ENCODE peak calls at places on chromosomes 12 and 14, in five cellular contexts. Q is activated T-cell treated with anti-CD3 and anti-CD28 coated beads, Interleukin-2, amount 50 U/mL, for 24 hours; X is central memory CD4-positive, alpha-beta T cell; U is HCEC 1CT; S is HT1080. O is an unnamed sample.

GRCh38 chr14:74510955-74511354 is 17.4 kb downstream of the ISCA2 start:
- DNase-seq in Q (no peak), X (no peak), U (peak), S (peak), O (peak)

GRCh38 chr12:26197832-26198231 is 2.5 kb downstream of the SSPN start:
- DNase-seq in Q (no peak), X (no peak), U (no peak), S (no peak), O (no peak)

GRCh38 chr12:122903704-122904034 is 7.7 kb upstream of the VPS37B start:
- DNase-seq in Q (no peak), X (no peak), U (no peak), S (no peak), O (no peak)

GRCh38 chr14:37232907-37233481 is 35.3 kb downstream of the MIPOL1 start:
- DNase-seq in Q (no peak), X (no peak), U (peak), S (peak), O (peak)

GRCh38 chr12:99390707-99391106 is 256.8 kb upstream of the GARIN6 start:
- DNase-seq in Q (no peak), X (no peak), U (no peak), S (peak), O (no peak)

GRCh38 chr12:26195641-26196423 is 459 bp downstream of the SSPN start:
- DNase-seq in Q (peak), X (no peak), U (peak), S (no peak), O (peak)

GRCh38 chr14:93085916-93086315 is 29.8 kb downstream of the ITPK1 start:
- DNase-seq in Q (no peak), X (no peak), U (no peak), S (no peak), O (no peak)

GRCh38 chr12:30440826-30441602 is 254.7 kb downstream of the IPO8 start:
- DNase-seq in Q (no peak), X (no peak), U (peak), S (no peak), O (peak)

GRCh38 chr12:48927261-48927660 is 2.0 kb upstream of the FKBP11 start:
- DNase-seq in Q (no peak), X (no peak), U (peak), S (no peak), O (no peak)

GRCh38 chr12:19220205-19220604 is 90.7 kb downstream of the PLEKHA5 start:
- DNase-seq in Q (no peak), X (no peak), U (peak), S (peak), O (no peak)

GRCh38 chr14:85764809-85765208 is 234.9 kb downstream of the FLRT2 start:
- DNase-seq in Q (no peak), X (no peak), U (no peak), S (no peak), O (no peak)

GRCh38 chr12:13203028-13203922 is 6.7 kb downstream of the EMP1 start:
- DNase-seq in Q (no peak), X (no peak), U (no peak), S (no peak), O (peak)

GRCh38 chr14:69685217-69685616 is 73.8 kb downstream of the SUSD6 start:
- DNase-seq in Q (peak), X (peak), U (peak), S (peak), O (peak)

GRCh38 chr14:77882098-77882497 is 82.2 kb downstream of the ADCK1 start:
- DNase-seq in Q (no peak), X (no peak), U (no peak), S (peak), O (no peak)

GRCh38 chr12:16349132-16349463 is 1.7 kb downstream of the MGST1 start:
- DNase-seq in Q (no peak), X (no peak), U (peak), S (peak), O (peak)

O was measured in endothelial cell of umbilical vein.